ENCODE peak calls at places on chromosomes 1 and 21, in four cellular contexts. Z is IMR-90, U is GM12878, Q is K562. G is an unnamed sample.

GRCh38 chr1:4668738-4669700 is 14.6 kb downstream of the AJAP1 start:
- DNase-seq in Z (no peak), U (no peak), Q (no peak), G (no peak)

GRCh38 chr1:236489710-236490377 is 33.9 kb upstream of the LGALS8 start:
- DNase-seq in Z (peak; percentile 55), U (peak; percentile 19), Q (peak; percentile 65), G (peak; percentile 79)

GRCh38 chr1:182329471-182329870 is 62.1 kb downstream of the GLUL start:
- DNase-seq in Z (no peak), U (no peak), Q (peak; percentile 28), G (no peak)

GRCh38 chr1:83857108-83857507 is 141.8 kb downstream of the TTLL7 start:
- DNase-seq in Z (peak; percentile 28), U (no peak), Q (no peak), G (peak; percentile 61)

GRCh38 chr1:180917306-180918065 is 4.8 kb downstream of the KIAA1614 start:
- DNase-seq in Z (peak; percentile 15), U (no peak), Q (no peak), G (no peak)

GRCh38 chr1:147169171-147169570 is 3.1 kb downstream of the PRKAB2 start:
- DNase-seq in Z (no peak), U (no peak), Q (no peak), G (no peak)

GRCh38 chr1:36479505-36480051 is 3.1 kb downstream of the CSF3R start:
- DNase-seq in Z (no peak), U (no peak), Q (no peak), G (no peak)

GRCh38 chr1:53822931-53823330 is 15.2 kb downstream of the NDC1 start:
- DNase-seq in Z (no peak), U (no peak), Q (no peak), G (no peak)

GRCh38 chr1:227731696-227732585 is 3.2 kb downstream of the JMJD4 start:
- DNase-seq in Z (no peak), U (no peak), Q (no peak), G (no peak)

GRCh38 chr1:108199231-108199657 is 899 bp downstream of the SLC25A24 start:
- DNase-seq in Z (peak; percentile 23), U (no peak), Q (peak; percentile 40), G (peak; percentile 44)

GRCh38 chr1:73310797-73311381 is 887.1 kb downstream of the LRRIQ3 start:
- DNase-seq in Z (no peak), U (no peak), Q (no peak), G (no peak)

GRCh38 chr1:98429851-98430496 is 231.5 kb upstream of the SNX7 start:
- DNase-seq in Z (no peak), U (no peak), Q (no peak), G (no peak)

GRCh38 chr1:91070274-91070673 is 48.4 kb upstream of the ZNF644 start:
- DNase-seq in Z (no peak), U (no peak), Q (no peak), G (no peak)

GRCh38 chr21:43701936-43702784 is 16.8 kb upstream of the PDXK start:
- DNase-seq in Z (no peak), U (no peak), Q (no peak), G (no peak)

GRCh38 chr1:175294179-175294756 is 101.7 kb upstream of the KIAA0040 start:
- DNase-seq in Z (no peak), U (no peak), Q (no peak), G (no peak)

GRCh38 chr21:45982758-45983731 is 1.5 kb downstream of the COL6A1 start:
- DNase-seq in Z (no peak), U (no peak), Q (no peak), G (peak; percentile 41)

GRCh38 chr21:38968887-38969543 is 163.3 kb downstream of the ETS2 start:
- DNase-seq in Z (no peak), U (no peak), Q (no peak), G (no peak)

GRCh38 chr1:34928865-34929496 is 469 bp downstream of the DLGAP3 start:
- DNase-seq in Z (no peak), U (no peak), Q (peak; percentile 54), G (peak; percentile 82)

GRCh38 chr1:33378976-33379375 is 51.9 kb downstream of the PHC2 start:
- DNase-seq in Z (no peak), U (peak; percentile 25), Q (no peak), G (no peak)

GRCh38 chr1:59549903-59550302 is 253.0 kb downstream of the FGGY start:
- DNase-seq in Z (peak; percentile 67), U (no peak), Q (no peak), G (no peak)

GRCh38 chr1:177255411-177255810 is 84.7 kb downstream of the BRINP2 start:
- DNase-seq in Z (peak; percentile 78), U (no peak), Q (no peak), G (no peak)

GRCh38 chr1:233367057-233367759 is 39.7 kb downstream of the MAP3K21 start:
- DNase-seq in Z (no peak), U (no peak), Q (no peak), G (no peak)

GRCh38 chr1:165949335-165950130 is 122.1 kb downstream of the UCK2 start:
- DNase-seq in Z (no peak), U (no peak), Q (peak; percentile 49), G (no peak)

GRCh38 chr1:205809942-205810345 is 3.1 kb downstream of the SLC41A1 start:
- DNase-seq in Z (no peak), U (no peak), Q (no peak), G (no peak)

GRCh38 chr1:28395181-28395580 is 25.6 kb downstream of the PHACTR4 start:
- DNase-seq in Z (peak; percentile 29), U (no peak), Q (peak; percentile 45), G (no peak)

GRCh38 chr1:114153051-114153620 is 533 bp downstream of the SYT6 start:
- DNase-seq in Z (no peak), U (no peak), Q (no peak), G (no peak)

GRCh38 chr1:37997256-37998088 is 7.7 kb upstream of the SF3A3 start:
- DNase-seq in Z (no peak), U (no peak), Q (no peak), G (no peak)

GRCh38 chr1:203590559-203590958 is 36.1 kb upstream of the ATP2B4 start:
- DNase-seq in Z (peak; percentile 31), U (no peak), Q (no peak), G (no peak)

GRCh38 chr1:180229483-180230415 is at the start of gene LHX4:
- DNase-seq in Z (no peak), U (no peak), Q (peak; percentile 92), G (peak; percentile 89)

GRCh38 chr1:45359882-45360513 is 19.8 kb upstream of the MUTYH start:
- DNase-seq in Z (peak; percentile 77), U (no peak), Q (peak; percentile 28), G (peak; percentile 37)

GRCh38 chr1:97308131-97308530 is 586.5 kb downstream of the PTBP2 start:
- DNase-seq in Z (peak; percentile 81), U (no peak), Q (no peak), G (no peak)

GRCh38 chr1:59510249-59510648 is 213.4 kb downstream of the FGGY start:
- DNase-seq in Z (no peak), U (no peak), Q (no peak), G (no peak)

GRCh38 chr1:94865369-94865768 is 45.2 kb downstream of the SLC44A3 start:
- DNase-seq in Z (peak; percentile 65), U (no peak), Q (no peak), G (no peak)

GRCh38 chr1:200030791-200031190 is 3.3 kb downstream of the NR5A2 start:
- DNase-seq in Z (no peak), U (no peak), Q (no peak), G (no peak)

GRCh38 chr1:71667224-71667623 is 586.4 kb upstream of the ZRANB2 start:
- DNase-seq in Z (peak; percentile 25), U (no peak), Q (no peak), G (no peak)

GRCh38 chr1:110102081-110102480 is 10.2 kb upstream of the UBL4B start:
- DNase-seq in Z (peak; percentile 26), U (peak; percentile 9), Q (no peak), G (peak; percentile 42)

GRCh38 chr21:41369105-41369914 is 7.5 kb downstream of the MX2 start:
- DNase-seq in Z (no peak), U (peak; percentile 42), Q (no peak), G (peak; percentile 42)

GRCh38 chr1:96370752-96371151 is 350.8 kb upstream of the PTBP2 start:
- DNase-seq in Z (peak; percentile 96), U (no peak), Q (no peak), G (no peak)

GRCh38 chr1:212606734-212607205 is 1.8 kb upstream of the ATF3 start:
- DNase-seq in Z (no peak), U (no peak), Q (no peak), G (peak; percentile 47)

GRCh38 chr1:234551032-234551378 is 59.0 kb downstream of the IRF2BP2 start:
- DNase-seq in Z (no peak), U (no peak), Q (no peak), G (no peak)

GRCh38 chr1:234549447-234550021 is 60.4 kb downstream of the IRF2BP2 start:
- DNase-seq in Z (no peak), U (no peak), Q (no peak), G (no peak)

GRCh38 chr1:234546890-234547788 is 62.8 kb downstream of the IRF2BP2 start:
- DNase-seq in Z (peak; percentile 47), U (no peak), Q (peak; percentile 82), G (no peak)

GRCh38 chr1:234553241-234554156 is 56.5 kb downstream of the IRF2BP2 start:
- DNase-seq in Z (peak; percentile 94), U (no peak), Q (peak; percentile 60), G (peak; percentile 82)

GRCh38 chr1:234550341-234551031 is 59.5 kb downstream of the IRF2BP2 start:
- DNase-seq in Z (no peak), U (no peak), Q (no peak), G (no peak)
- TF ChIP-seq MXI1 in Z (no peak), U (no peak), Q (no peak), G (no peak)

GRCh38 chr1:228884615-228885566 is 149.6 kb downstream of the RHOU start:
- DNase-seq in Z (peak; percentile 53), U (no peak), Q (no peak), G (no peak)
- TF ChIP-seq MXI1 in Z (no peak), U (no peak), Q (no peak), G (no peak)

GRCh38 chr1:25503551-25504426 is 39.6 kb upstream of the LDLRAP1 start:
- DNase-seq in Z (no peak), U (no peak), Q (no peak), G (peak; percentile 63)
- TF ChIP-seq MXI1 in Z (no peak), U (no peak), Q (no peak), G (no peak)

GRCh38 chr21:40140675-40141074 is 273.4 kb downstream of the PCP4 start:
- DNase-seq in Z (no peak), U (no peak), Q (no peak), G (no peak)

GRCh38 chr21:40141621-40142020 is 274.4 kb downstream of the PCP4 start:
- DNase-seq in Z (no peak), U (no peak), Q (no peak), G (no peak)

GRCh38 chr21:40151611-40152010 is 284.4 kb downstream of the PCP4 start:
- DNase-seq in Z (no peak), U (no peak), Q (no peak), G (no peak)

GRCh38 chr21:40143822-40144525 is 276.7 kb downstream of the PCP4 start:
- DNase-seq in Z (peak; percentile 18), U (no peak), Q (peak; percentile 56), G (peak; percentile 69)

GRCh38 chr21:40146201-40146890 is 279.1 kb downstream of the PCP4 start:
- DNase-seq in Z (no peak), U (no peak), Q (no peak), G (no peak)
- TF ChIP-seq MXI1 in Z (no peak), U (no peak), Q (no peak), G (no peak)

GRCh38 chr1:156051011-156051725 is 2.4 kb downstream of the UBQLN4 start:
- DNase-seq in Z (no peak), U (no peak), Q (no peak), G (no peak)
- TF ChIP-seq MXI1 in Z (no peak), U (no peak), Q (no peak), G (no peak)

GRCh38 chr1:111605553-111605952 is 14.0 kb upstream of the RAP1A start:
- DNase-seq in Z (peak; percentile 36), U (no peak), Q (no peak), G (no peak)
- TF ChIP-seq MXI1 in Z (no peak), U (no peak), Q (no peak), G (no peak)

G was measured in SK-N-SH.